ENCODE peak calls at places on chromosomes 13 and 19, in six cellular contexts. D, L, R, Q, G and E are unnamed samples.

GRCh38 chr13:106140476-106140875 is 395.0 kb downstream of the EFNB2 start:
- DNase-seq in G (no peak), R (no peak), Q (no peak), D (no peak), L (no peak), E (no peak)

GRCh38 chr13:35781661-35782060 is 305.2 kb upstream of the MAB21L1 start:
- DNase-seq in L (no peak), Q (no peak), G (no peak), R (no peak), D (no peak), E (no peak)

GRCh38 chr13:18947376-18947977 is 234.1 kb downstream of the TUBA3C start:
- DNase-seq in R (no peak), L (no peak), G (no peak), Q (no peak), D (no peak), E (no peak)

GRCh38 chr13:37106642-37107041 is 1.2 kb upstream of the CSNK1A1L start:
- DNase-seq in Q (no peak), R (no peak), G (no peak), L (no peak), D (no peak), E (no peak)

GRCh38 chr13:106286811-106287210 is 248.7 kb downstream of the EFNB2 start:
- DNase-seq in G (no peak), D (no peak), L (no peak), R (no peak), Q (no peak), E (no peak)

GRCh38 chr13:57507752-57508463 is 123.6 kb upstream of the PCDH17 start:
- DNase-seq in D (no peak), L (no peak), R (no peak), G (no peak), Q (no peak), E (no peak)

GRCh38 chr13:95535243-95535642 is 17.3 kb upstream of the CLDN10 start:
- DNase-seq in G (peak), D (peak), R (peak), Q (no peak), L (peak), E (peak)

GRCh38 chr13:23680836-23681235 is 110.6 kb downstream of the TNFRSF19 start:
- DNase-seq in G (no peak), R (no peak), D (no peak), Q (no peak), L (no peak), E (no peak)

GRCh38 chr19:16222806-16223205 is 25.1 kb downstream of the AP1M1 start:
- DNase-seq in G (no peak), L (no peak), Q (no peak), R (no peak), D (no peak), E (no peak)

GRCh38 chr13:21124853-21125252 is 51.5 kb downstream of the SKA3 start:
- DNase-seq in R (peak), L (no peak), G (peak), D (peak), Q (no peak), E (peak)

GRCh38 chr13:45132384-45133064 is 12.2 kb downstream of the GTF2F2 start:
- DNase-seq in D (no peak), R (no peak), L (no peak), G (no peak), Q (no peak), E (no peak)

GRCh38 chr13:87131611-87132010 is 539.6 kb upstream of the SLITRK5 start:
- DNase-seq in L (no peak), D (peak), G (no peak), Q (no peak), R (no peak), E (no peak)

GRCh38 chr19:29535984-29536508 is 10.3 kb downstream of the VSTM2B start:
- DNase-seq in R (no peak), L (no peak), G (no peak), D (no peak), Q (no peak), E (no peak)

GRCh38 chr19:9935409-9936062 is 779 bp downstream of the OLFM2 start:
- DNase-seq in R (no peak), Q (no peak), G (no peak), D (no peak), L (no peak), E (no peak)

GRCh38 chr13:52969373-52969772 is 59.2 kb upstream of the OLFM4 start:
- DNase-seq in D (no peak), Q (no peak), L (no peak), G (no peak), R (no peak), E (no peak)

GRCh38 chr13:109680930-109681329 is 105.5 kb downstream of the IRS2 start:
- DNase-seq in L (no peak), G (no peak), D (no peak), Q (no peak), R (no peak), E (no peak)

GRCh38 chr13:109684836-109685602 is 101.4 kb downstream of the IRS2 start:
- DNase-seq in L (no peak), R (peak), Q (no peak), G (peak), D (peak), E (peak)

GRCh38 chr13:109684084-109684835 is 102.1 kb downstream of the IRS2 start:
- DNase-seq in L (no peak), R (no peak), Q (no peak), G (peak), D (no peak), E (no peak)

GRCh38 chr13:109680288-109680687 is 106.1 kb downstream of the IRS2 start:
- DNase-seq in D (no peak), G (no peak), R (no peak), Q (no peak), L (no peak), E (no peak)

DNA sequence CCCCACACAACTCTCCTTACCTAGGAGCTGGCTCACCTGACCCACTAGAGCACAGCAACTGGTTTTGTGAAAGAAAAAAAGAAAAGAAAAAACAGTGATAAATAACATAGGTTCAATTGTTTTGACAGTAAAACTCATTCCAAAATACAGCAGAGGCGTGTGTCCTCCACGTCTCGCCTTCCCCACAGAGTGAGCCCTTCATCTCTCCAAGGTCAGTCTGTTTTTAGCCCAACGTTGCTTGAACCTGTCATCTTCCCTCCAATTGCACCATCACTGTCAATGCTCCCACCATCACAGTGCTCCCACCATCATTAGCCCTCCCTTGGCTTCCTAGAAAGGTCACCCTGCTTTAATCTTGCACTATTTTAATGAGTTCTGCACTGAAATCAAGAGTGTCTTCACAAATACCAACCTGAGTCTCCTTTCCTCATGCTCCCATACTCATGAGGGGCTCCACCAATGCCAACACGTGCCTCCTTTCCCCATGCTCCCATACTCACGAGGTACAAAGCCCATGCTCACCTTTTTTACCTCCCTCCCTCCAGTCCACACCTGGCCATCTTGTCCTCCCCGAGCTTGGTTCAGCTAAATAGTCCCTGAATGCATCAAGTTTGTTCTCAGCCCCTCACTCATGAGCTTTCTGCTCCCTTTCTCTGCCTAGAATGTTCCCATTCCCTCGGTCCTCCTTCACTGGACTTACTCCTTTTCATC is 103.7 kb downstream of the IRS2 start:
- DNase-seq in Q (no peak), G (no peak), D (no peak), R (no peak), L (no peak), E (no peak)
- TF ChIP-seq CTCF in Q (no peak), G (no peak), D (no peak), R (no peak), L (no peak), E (no peak)

DNA sequence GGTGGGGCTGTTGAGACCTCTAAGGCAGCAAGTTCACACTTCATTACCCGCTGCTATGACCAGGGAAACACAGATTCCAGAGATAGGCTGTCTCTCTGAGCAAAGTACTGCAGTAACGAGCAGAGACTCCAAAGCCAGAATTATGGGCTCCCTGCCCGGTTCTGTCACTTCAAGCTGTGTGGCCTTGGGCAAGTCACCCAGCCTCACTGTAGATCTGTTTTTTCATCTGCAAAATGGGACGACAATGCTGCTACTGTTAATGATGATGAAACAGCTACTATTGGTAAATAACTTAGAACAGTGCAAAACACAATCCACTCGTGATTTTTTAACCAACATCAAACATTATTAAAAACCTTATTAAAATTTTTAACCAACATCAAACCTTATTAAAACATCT is 184.0 kb downstream of the USP12 start:
- DNase-seq in G (no peak), R (no peak), D (no peak), Q (no peak), L (no peak), E (no peak)
- TF ChIP-seq CTCF in G (no peak), R (no peak), D (no peak), Q (no peak), L (no peak), E (no peak)

GRCh38 chr13:48975101-48975925 is at the start of gene FNDC3A:
- DNase-seq in G (peak), R (peak), L (no peak), Q (peak), D (peak), E (peak)
- TF ChIP-seq CTCF in G (no peak), R (no peak), L (no peak), Q (peak), D (peak), E (no peak)

GRCh38 chr19:57633832-57634131 is 814 bp downstream of the ZNF211 start:
- DNase-seq in D (no peak), R (no peak), G (no peak), Q (no peak), L (no peak), E (no peak)
- TF ChIP-seq CTCF in D (no peak), R (no peak), G (no peak), Q (no peak), L (no peak), E (no peak)

GRCh38 chr19:58466089-58466759 is 656 bp upstream of the ZNF324 start:
- DNase-seq in D (no peak), R (no peak), L (no peak), Q (no peak), G (no peak), E (no peak)

GRCh38 chr19:58469241-58470013 is 2.5 kb downstream of the ZNF324 start:
- DNase-seq in D (no peak), Q (no peak), G (no peak), R (no peak), L (no peak), E (no peak)

GRCh38 chr19:58468216-58468839 is 1.4 kb downstream of the ZNF324 start:
- DNase-seq in L (no peak), Q (no peak), D (no peak), G (no peak), R (no peak), E (no peak)

GRCh38 chr19:58471736-58472135 is 4.4 kb upstream of the ZNF446 start:
- DNase-seq in D (no peak), L (no peak), Q (no peak), G (no peak), R (no peak), E (no peak)

DNA sequence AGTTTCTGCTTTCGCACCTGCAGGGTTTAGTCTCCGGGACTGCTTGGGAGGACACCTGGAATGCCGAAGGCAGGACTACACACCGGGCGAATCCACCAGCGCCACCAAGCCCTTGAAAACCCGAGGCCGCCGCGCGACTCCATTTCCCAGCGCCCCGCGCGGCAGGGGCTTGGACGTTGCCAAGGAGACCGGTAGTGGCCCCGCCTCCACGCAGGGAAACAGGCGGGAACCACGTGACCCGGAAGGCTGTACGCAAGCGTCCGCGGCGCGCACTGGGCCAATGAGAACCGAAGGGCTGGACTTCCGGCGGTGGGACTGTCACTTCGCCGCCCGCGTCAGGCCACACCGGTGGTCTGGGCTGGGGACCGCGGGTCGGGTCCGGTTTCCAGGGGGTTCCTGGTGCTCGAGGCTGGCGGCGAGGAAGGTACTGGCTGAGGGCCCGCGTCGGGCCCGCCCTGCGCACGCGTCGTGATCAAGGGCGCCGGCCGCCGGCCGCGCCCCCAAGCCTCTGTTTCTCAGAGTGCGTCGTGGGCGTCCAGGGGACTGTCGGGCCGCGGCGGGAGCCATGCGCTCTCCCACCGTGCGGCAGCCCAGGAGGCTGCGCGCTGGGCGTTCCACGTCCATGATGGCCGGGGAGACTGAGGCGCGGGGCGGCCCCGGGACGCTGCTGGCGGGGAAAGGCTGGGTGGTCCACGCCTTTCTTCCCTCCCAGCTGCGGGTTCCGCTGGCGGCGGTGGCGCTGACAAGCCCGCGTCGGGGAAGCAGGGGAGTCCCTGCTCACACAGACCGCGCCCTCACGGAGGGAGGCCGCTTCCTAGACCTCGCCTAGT is at the start of gene ZNF324:
- DNase-seq in R (peak), D (peak), G (peak), Q (peak), L (peak), E (peak)
- TF ChIP-seq CTCF in R (no peak), D (no peak), G (no peak), Q (no peak), L (no peak), E (no peak)

DNA sequence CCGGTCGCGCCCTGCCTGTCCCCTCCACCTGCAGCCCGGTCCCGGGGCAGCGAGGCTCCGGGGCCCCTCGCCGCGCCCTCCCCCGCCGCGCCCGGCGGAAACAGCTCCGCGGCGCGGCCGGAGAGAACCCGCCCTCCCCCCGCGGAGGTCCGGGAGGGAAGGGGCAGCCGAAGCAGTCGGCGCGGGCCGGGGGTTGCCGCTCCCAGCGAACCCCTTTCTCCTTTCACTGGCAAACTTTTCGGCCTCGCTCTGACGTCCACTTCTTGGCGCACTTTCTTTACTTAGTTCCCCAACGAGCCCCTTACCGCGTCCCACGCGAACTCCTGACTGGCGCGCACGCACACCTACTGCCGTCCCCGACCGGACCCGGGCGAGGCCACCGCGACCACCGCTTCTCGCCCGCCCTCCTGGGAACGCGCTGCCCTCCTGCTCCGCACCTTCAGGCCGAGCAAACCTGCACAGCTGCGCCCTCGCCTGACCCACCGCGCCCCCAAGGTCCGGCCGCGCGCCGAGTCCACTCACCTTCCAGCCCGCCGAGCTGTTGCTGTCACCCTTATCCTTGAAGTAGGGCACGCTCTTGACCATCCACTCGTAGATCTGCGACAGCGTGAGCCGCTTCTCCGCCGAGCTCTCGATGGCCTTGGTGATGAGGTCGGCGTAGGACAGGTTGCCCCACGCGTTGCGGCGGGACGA is 1.2 kb downstream of the FOXO1 start:
- DNase-seq in G (no peak), L (no peak), R (peak), Q (peak), D (no peak), E (peak)
- TF ChIP-seq CTCF in G (no peak), L (no peak), R (no peak), Q (no peak), D (no peak), E (no peak)

GRCh38 chr19:5037936-5038335 is 69.0 kb downstream of the KDM4B start:
- DNase-seq in L (no peak), G (no peak), D (no peak), R (no peak), Q (no peak), E (no peak)

GRCh38 chr19:5040544-5041167 is 71.7 kb downstream of the KDM4B start:
- DNase-seq in R (no peak), L (no peak), G (no peak), Q (no peak), D (no peak), E (no peak)

GRCh38 chr19:5039642-5040543 is 71.0 kb downstream of the KDM4B start:
- DNase-seq in D (no peak), L (no peak), R (no peak), Q (no peak), G (no peak), E (no peak)

GRCh38 chr19:5036733-5037681 is 68.1 kb downstream of the KDM4B start:
- DNase-seq in G (no peak), R (peak), Q (no peak), L (no peak), D (peak), E (no peak)

GRCh38 chr19:5038631-5039271 is 69.8 kb downstream of the KDM4B start:
- DNase-seq in L (no peak), G (no peak), D (peak), Q (no peak), R (no peak), E (no peak)
- TF ChIP-seq CTCF in L (peak), G (peak), D (peak), Q (peak), R (peak), E (peak)

GRCh38 chr13:91245283-91245682 is 102.2 kb upstream of the MIR17HG start:
- DNase-seq in D (no peak), R (no peak), G (no peak), Q (no peak), L (no peak), E (no peak)

GRCh38 chr13:91242652-91243051 is 104.8 kb upstream of the MIR17HG start:
- DNase-seq in Q (no peak), D (no peak), L (no peak), R (no peak), G (no peak), E (no peak)

GRCh38 chr13:91248249-91248648 is 99.2 kb upstream of the MIR17HG start:
- DNase-seq in L (no peak), R (no peak), D (no peak), Q (no peak), G (no peak), E (no peak)

GRCh38 chr13:91249370-91249769 is 98.1 kb upstream of the MIR17HG start:
- DNase-seq in L (no peak), Q (no peak), R (no peak), G (no peak), D (no peak), E (no peak)

GRCh38 chr13:91247768-91248167 is 99.7 kb upstream of the MIR17HG start:
- DNase-seq in D (peak), G (no peak), L (no peak), Q (no peak), R (peak), E (no peak)
- TF ChIP-seq CTCF in D (peak), G (peak), L (no peak), Q (peak), R (peak), E (no peak)

GRCh38 chr19:42325896-42326771 is 699 bp downstream of the MEGF8 start:
- DNase-seq in R (no peak), D (no peak), L (no peak), G (no peak), Q (peak), E (peak)
- TF ChIP-seq CTCF in R (peak), D (no peak), L (peak), G (no peak), Q (peak), E (peak)